ENCODE peak calls at places on chromosome 4, in five cellular contexts. V is SK-N-SH, E is K562, J is HepG2, P is GM12878. G is an unnamed sample. For H3K79me2, the result is how much of the 10 kb centered on the place peaks cover.

GRCh38 chr4:77434299-77435092 is 171.1 kb upstream of the CXCL13 start:
- DNase-seq in J (no peak), E (no peak), V (no peak), P (no peak), G (no peak)

GRCh38 chr4:25810815-25811690 is 51.7 kb downstream of the SEL1L3 start:
- DNase-seq in V (no peak), E (no peak), J (peak), P (no peak), G (no peak)

GRCh38 chr4:8525383-8526120 is 54.6 kb upstream of the GPR78 start:
- DNase-seq in P (no peak), E (no peak), J (no peak), V (no peak), G (no peak)

GRCh38 chr4:63528592-63528991 is 880.7 kb downstream of the TECRL start:
- DNase-seq in J (no peak), E (no peak), V (no peak), P (no peak), G (no peak)

GRCh38 chr4:106329027-106329618 is 12.8 kb downstream of the AIMP1 start:
- DNase-seq in P (no peak), V (peak), J (peak), E (peak), G (no peak)

GRCh38 chr4:166482755-166483154 is 609.7 kb downstream of the TLL1 start:
- DNase-seq in V (no peak), J (peak), E (no peak), P (no peak), G (no peak)

GRCh38 chr4:110275871-110276270 is 77.5 kb upstream of the ELOVL6 start:
- DNase-seq in J (no peak), V (no peak), E (no peak), P (no peak), G (no peak)

GRCh38 chr4:151173751-151174325 is 74.4 kb downstream of the RPS3A start:
- DNase-seq in E (no peak), V (no peak), J (no peak), P (no peak), G (no peak)

GRCh38 chr4:177596035-177596434 is 153.8 kb upstream of the AGA start:
- DNase-seq in P (no peak), J (peak), V (peak), E (peak), G (peak)

GRCh38 chr4:98518555-98519267 is 139.7 kb downstream of the TSPAN5 start:
- DNase-seq in V (no peak), P (peak), E (no peak), J (no peak), G (no peak)

GRCh38 chr4:173181769-173182374 is 13.3 kb downstream of the GALNT7 start:
- DNase-seq in E (no peak), V (no peak), P (no peak), J (no peak), G (no peak)

GRCh38 chr4:81482344-81482743 is 10.6 kb upstream of the RASGEF1B start:
- DNase-seq in P (no peak), V (no peak), E (no peak), J (no peak), G (no peak)

GRCh38 chr4:78168029-78168428 is 110.9 kb downstream of the FRAS1 start:
- DNase-seq in E (no peak), V (no peak), J (peak), P (no peak), G (no peak)

GRCh38 chr4:119212251-119212963 is at the start of gene USP53:
- DNase-seq in V (peak), E (peak), P (peak), J (peak), G (peak)

GRCh38 chr4:135533053-135533452 is 1331.5 kb upstream of the PABPC4L start:
- DNase-seq in E (no peak), J (no peak), P (no peak), V (no peak), G (no peak)

GRCh38 chr4:67988986-67989385 is 25.7 kb upstream of the TMPRSS11A start:
- DNase-seq in V (no peak), J (no peak), E (no peak), P (no peak), G (no peak)

GRCh38 chr4:158428242-158428641 is 93.4 kb upstream of the RXFP1 start:
- DNase-seq in J (no peak), E (no peak), P (no peak), V (no peak), G (no peak)

GRCh38 chr4:6916587-6917444 is 7.2 kb downstream of the TBC1D14 start:
- DNase-seq in J (no peak), E (peak), V (no peak), P (no peak), G (no peak)
- TF ChIP-seq EP300 in J (no peak), E (peak), V (no peak), P (no peak), G (no peak)

GRCh38 chr4:40479378-40479777 is 144.2 kb downstream of the CHRNA9 start:
- DNase-seq in E (no peak), P (no peak), V (no peak), J (no peak), G (no peak)

GRCh38 chr4:40473578-40474388 is 138.7 kb downstream of the CHRNA9 start:
- DNase-seq in V (no peak), E (no peak), P (peak), J (peak), G (no peak)

GRCh38 chr4:40478215-40478614 is 143.1 kb downstream of the CHRNA9 start:
- DNase-seq in J (no peak), V (no peak), E (no peak), P (no peak), G (no peak)

GRCh38 chr4:40471923-40472322 is 136.8 kb downstream of the CHRNA9 start:
- DNase-seq in J (no peak), P (no peak), V (no peak), E (no peak), G (no peak)

GRCh38 chr4:40475609-40476008 is 140.5 kb downstream of the CHRNA9 start:
- DNase-seq in V (no peak), P (no peak), J (peak), E (no peak), G (no peak)
- H3K79me2 ChIP-seq in V (under half), P (half or more), J (under half), E (under half), G (under half)

GRCh38 chr4:6472387-6473263 is at the start of gene PPP2R2C:
- DNase-seq in V (peak), J (no peak), P (no peak), E (peak), G (no peak)
- TF ChIP-seq EP300 in V (no peak), J (no peak), P (no peak), E (no peak), G (no peak)

DNA sequence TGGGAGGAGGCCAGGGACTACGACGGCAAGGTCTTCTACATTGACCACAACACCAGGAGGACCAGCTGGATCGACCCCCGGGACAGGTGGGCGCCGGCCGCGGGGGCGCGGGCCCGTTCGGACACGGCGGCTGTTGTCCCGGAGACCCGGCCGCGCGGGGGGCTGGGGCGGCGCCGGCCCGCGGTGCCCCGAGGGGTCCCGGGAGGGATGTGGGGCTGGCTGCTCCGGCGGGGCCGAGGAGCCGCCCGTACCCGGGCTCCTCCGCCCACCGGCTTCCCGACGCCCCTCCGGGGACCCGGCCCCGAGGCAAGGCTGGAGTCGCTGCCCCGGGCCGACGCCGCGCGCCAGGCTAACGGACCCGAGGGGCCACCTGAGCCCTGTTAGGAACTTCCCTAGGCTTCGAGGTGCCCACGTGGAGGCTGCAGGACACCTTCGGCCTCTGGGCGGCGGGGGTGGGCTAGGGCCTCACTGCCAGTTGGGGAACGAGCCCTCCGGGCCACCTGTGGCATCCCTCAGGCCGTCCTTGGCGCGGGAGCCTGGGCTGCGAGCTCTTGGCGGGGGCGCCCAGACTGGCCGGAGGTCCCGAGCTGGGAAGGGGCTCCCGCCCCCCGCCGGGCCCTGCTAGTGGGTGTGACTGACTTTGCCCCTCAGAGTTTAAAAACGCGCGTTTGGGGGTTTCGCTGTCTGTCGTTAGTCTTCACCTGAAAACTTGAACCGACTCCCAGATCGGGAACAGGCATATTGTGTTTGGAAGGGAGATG is 660 bp downstream of the WWC2 start:
- DNase-seq in V (no peak), E (peak), P (no peak), J (peak), G (no peak)
- H3K79me2 ChIP-seq in V (half or more), E (under half), P (under half), J (half or more), G (half or more)

DNA sequence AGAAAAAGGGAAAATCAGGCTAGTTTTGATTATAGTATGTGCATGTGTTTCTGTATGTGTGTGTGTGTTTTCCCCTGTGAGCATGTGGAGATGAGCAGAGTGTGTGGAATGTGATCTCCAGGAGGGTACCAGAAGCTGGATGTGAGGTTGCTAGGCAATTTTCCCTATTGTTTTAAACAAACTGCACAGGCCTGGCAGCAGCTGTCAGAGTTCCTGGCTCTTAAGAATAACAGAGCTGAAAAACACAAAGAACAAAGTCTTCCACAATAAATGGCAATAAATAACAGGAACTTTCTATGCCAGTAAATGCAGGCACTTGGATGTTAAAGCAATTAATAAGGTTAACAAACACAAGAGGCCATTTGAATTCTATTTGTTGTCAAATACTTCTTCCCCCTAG is 344.6 kb upstream of the CTSO start:
- DNase-seq in J (no peak), P (no peak), E (no peak), V (no peak), G (no peak)
- TF ChIP-seq EP300 in J (no peak), P (no peak), E (no peak), V (no peak), G (no peak)

DNA sequence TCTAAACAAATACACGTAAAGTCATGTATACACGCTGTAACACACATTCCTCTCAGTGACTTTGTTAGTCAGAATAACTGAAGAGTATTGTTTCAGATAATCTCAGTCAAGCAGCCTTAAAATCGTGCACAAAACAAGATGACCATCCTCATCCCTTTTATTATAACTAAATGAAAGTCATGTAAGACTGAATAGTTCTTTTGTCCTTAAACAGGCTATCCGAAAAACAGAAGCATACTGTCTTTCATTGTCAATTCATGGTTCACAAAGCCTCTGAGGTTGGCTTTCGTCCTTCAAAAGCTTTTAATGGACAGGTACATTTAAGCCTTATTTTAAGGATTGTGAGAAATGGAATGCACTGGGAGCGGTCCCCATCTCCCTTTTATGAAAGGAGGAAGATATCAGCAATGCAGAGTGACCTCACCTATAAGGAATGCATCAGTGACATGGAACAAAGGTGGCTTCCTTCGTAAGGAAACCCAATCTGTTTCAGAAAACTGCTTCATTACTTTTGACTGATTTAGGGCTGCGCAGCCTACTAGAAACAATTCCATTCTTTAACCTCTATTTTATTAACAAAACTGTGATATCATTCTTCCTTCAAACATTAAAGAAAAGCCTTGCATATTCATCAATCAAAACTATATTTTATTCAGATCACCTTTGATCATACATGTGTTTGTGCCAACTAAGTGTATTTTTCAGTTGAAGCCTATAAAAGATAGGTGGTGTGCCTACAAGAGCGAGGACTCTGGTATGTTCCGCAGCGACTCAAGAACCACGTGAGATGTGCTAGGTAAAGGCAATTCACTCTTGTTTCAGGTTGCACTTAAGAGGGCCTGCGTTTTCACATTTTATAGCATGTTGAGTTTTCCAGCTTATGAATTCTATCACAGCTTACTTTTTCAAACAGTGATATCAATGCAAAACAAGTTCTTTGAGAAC is 19.2 kb downstream of the SH3RF1 start:
- DNase-seq in J (peak), P (no peak), E (no peak), V (no peak), G (no peak)
- H3K79me2 ChIP-seq in J (under half), P (half or more), E (under half), V (half or more), G (under half)

GRCh38 chr4:6733358-6734164 is 17.6 kb downstream of the BLOC1S4 start:
- DNase-seq in E (no peak), P (no peak), J (peak), V (peak), G (no peak)

GRCh38 chr4:6732441-6733357 is 16.7 kb downstream of the BLOC1S4 start:
- DNase-seq in V (peak), E (peak), J (peak), P (no peak), G (no peak)

GRCh38 chr4:6731780-6732179 is 15.8 kb downstream of the BLOC1S4 start:
- DNase-seq in J (no peak), P (no peak), E (no peak), V (no peak), G (no peak)

GRCh38 chr4:6731301-6731641 is 15.3 kb downstream of the BLOC1S4 start:
- DNase-seq in J (no peak), E (no peak), P (no peak), V (no peak), G (no peak)

DNA sequence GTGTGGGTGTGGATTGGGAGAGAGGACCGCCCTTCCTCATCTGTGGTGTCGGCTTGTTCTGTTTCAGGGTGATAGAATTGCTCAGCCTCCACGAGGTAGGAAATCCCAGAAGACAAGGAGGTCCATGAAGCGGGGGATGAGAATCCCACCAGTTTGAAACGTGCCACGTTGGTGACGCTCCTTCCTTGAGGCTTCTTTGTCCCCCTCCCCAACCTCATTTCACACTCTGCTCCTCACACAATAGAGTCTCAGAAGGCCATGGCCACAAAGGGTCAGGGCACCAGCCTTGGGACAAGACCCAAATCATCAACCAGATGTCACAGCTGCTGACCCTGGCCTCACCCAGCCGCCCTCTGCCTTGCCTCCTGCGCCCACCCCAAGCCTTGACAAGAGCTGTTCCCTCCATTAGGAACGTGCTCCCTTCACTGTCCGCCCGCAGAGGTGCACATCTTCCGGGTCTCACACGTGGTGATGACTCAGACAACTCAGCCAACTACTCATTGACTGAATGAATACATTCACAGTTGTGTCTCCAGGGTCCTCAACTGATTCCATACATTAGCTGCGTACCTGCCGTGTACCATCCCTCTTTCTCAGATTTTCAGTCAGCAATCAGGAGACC is 18.3 kb downstream of the BLOC1S4 start:
- DNase-seq in V (peak), E (peak), J (no peak), P (no peak), G (no peak)
- TF ChIP-seq EP300 in V (no peak), E (no peak), J (no peak), P (no peak), G (no peak)

DNA sequence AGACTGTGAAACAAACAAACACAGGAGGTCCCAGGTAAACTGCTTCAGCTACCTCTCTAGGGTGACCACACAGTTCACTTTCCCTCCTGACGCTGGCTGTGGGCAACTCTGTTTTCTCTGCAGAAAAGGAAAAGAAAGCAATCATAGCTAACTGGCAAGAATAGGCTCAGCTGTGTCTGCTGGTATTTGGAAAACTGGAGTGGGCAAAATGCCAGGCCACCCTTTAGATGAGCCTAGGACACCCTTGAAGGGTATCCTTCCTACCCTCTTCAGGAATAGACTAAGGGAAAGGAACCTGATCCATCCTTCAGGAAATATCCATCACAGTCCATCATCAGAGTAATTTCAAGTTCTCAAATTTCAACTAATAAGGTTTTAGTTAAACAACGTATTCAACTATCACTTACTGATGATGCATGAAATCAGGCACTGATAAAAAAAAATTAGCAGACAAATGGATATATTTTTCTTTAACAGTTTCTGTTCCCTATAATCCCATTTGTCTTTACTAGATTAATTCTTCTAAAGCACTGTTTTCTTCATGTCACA is 60.9 kb downstream of the CAMK2D start:
- DNase-seq in V (no peak), P (no peak), E (no peak), J (no peak), G (no peak)
- H3K79me2 ChIP-seq in V (half or more), P (under half), E (under half), J (under half), G (under half)

GRCh38 chr4:90616711-90617110 is 489.5 kb downstream of the CCSER1 start:
- DNase-seq in E (no peak), P (no peak), J (no peak), V (no peak), G (no peak)

DNA sequence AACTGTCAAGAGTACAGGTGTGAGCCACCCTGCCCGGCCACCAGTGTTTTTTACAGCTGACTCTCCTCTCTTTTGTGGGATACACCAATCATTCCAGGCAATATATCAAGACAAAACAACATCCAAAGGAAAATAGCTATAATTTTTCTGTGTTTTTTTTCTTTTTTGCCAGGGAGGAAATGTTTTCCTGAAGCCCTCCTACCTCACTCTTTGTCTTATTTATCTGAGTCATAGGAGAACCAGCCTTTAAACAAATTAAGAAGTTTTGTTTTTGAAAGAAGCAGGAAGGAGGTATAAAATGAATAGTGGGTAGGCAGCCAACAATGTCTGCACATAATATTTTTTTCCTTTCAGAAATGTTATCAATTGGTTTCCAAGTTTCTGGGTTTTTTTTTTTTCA is 493.9 kb downstream of the CCSER1 start:
- DNase-seq in P (no peak), J (no peak), V (no peak), E (no peak), G (no peak)
- TF ChIP-seq EP300 in P (no peak), J (no peak), V (no peak), E (no peak), G (no peak)

G was measured in H1.